ENCODE peak calls at places on chromosomes 5 and 9, in five cellular contexts. P is foreskin keratinocyte, I is AG04449, K is GM19239, O is pons. Z is an unnamed sample.

GRCh38 chr9:107612136-107612535 is 122.6 kb upstream of the KLF4 start:
- DNase-seq in I (no peak), O (peak), K (no peak), P (no peak), Z (no peak)

GRCh38 chr9:33329117-33329563 is 38.8 kb downstream of the NFX1 start:
- DNase-seq in K (no peak), I (peak), O (no peak), P (peak), Z (no peak)

GRCh38 chr9:80285325-80285724 is 713.6 kb downstream of the TLE4 start:
- DNase-seq in P (no peak), O (peak), I (no peak), K (no peak), Z (no peak)

GRCh38 chr5:51518607-51519006 is 135.4 kb downstream of the ISL1 start:
- DNase-seq in O (no peak), K (no peak), P (no peak), I (no peak), Z (no peak)

GRCh38 chr5:172497591-172498255 is 43.4 kb upstream of the SH3PXD2B start:
- DNase-seq in K (no peak), O (no peak), I (no peak), P (no peak), Z (no peak)

GRCh38 chr5:107532182-107532878 is 138.4 kb downstream of the EFNA5 start:
- DNase-seq in I (no peak), K (no peak), P (no peak), O (no peak), Z (no peak)

GRCh38 chr9:34124923-34125322 is 1.6 kb downstream of the DCAF12 start:
- DNase-seq in O (peak), P (no peak), I (no peak), K (no peak), Z (no peak)

GRCh38 chr9:19471737-19472648 is 63.2 kb downstream of the ACER2 start:
- DNase-seq in I (no peak), P (peak), K (peak), O (peak), Z (peak)

GRCh38 chr9:124257070-124257864 is 482 bp upstream of the NEK6 start:
- DNase-seq in K (no peak), P (no peak), I (no peak), O (no peak), Z (no peak)